ENCODE peak calls at places on chromosomes 6 and 20, in seven cellular contexts. One of them, this sample, is unnamed.

GRCh38 chr6:29757282-29757681 is 34.0 kb downstream of the HLA-F start:
- DNase-seq in B cell: no peak
- DNase-seq in skeletal muscle cell: no peak
- DNase-seq in NCI-H1092: no peak
- DNase-seq in stimulated activated naive CD8-positive, alpha-beta T cell treated with anti-CD3 and anti-CD28 coated beads, Interleukin-15, Interleukin-2, amounts not matched to agents 100 U/mL and 50 U/mL, for 24 hours: no peak
- DNase-seq in ecto neural progenitor cell: no peak
- DNase-seq in AG04450: no peak
- DNase-seq in this sample: no peak

GRCh38 chr20:43681991-43682410 is 15.1 kb downstream of the MYBL2 start:
- DNase-seq in B cell: peak; percentile 93
- DNase-seq in skeletal muscle cell: no peak
- DNase-seq in NCI-H1092: no peak
- DNase-seq in stimulated activated naive CD8-positive, alpha-beta T cell treated with anti-CD3 and anti-CD28 coated beads, Interleukin-15, Interleukin-2, amounts not matched to agents 100 U/mL and 50 U/mL, for 24 hours: peak; percentile 23
- DNase-seq in ecto neural progenitor cell: no peak
- DNase-seq in AG04450: no peak
- DNase-seq in this sample: no peak

GRCh38 chr6:99746261-99746895 is 139.7 kb downstream of the PRDM13 start:
- DNase-seq in B cell: peak; percentile 54
- DNase-seq in skeletal muscle cell: peak; percentile 26
- DNase-seq in NCI-H1092: peak; percentile 41
- DNase-seq in stimulated activated naive CD8-positive, alpha-beta T cell treated with anti-CD3 and anti-CD28 coated beads, Interleukin-15, Interleukin-2, amounts not matched to agents 100 U/mL and 50 U/mL, for 24 hours: peak; percentile 42
- DNase-seq in ecto neural progenitor cell: no peak
- DNase-seq in AG04450: peak; percentile 56
- DNase-seq in this sample: peak; percentile 56

GRCh38 chr6:110020888-110021287 is 42.8 kb downstream of the GPR6 start:
- DNase-seq in B cell: peak; percentile 40
- DNase-seq in skeletal muscle cell: no peak
- DNase-seq in NCI-H1092: no peak
- DNase-seq in stimulated activated naive CD8-positive, alpha-beta T cell treated with anti-CD3 and anti-CD28 coated beads, Interleukin-15, Interleukin-2, amounts not matched to agents 100 U/mL and 50 U/mL, for 24 hours: no peak
- DNase-seq in ecto neural progenitor cell: no peak
- DNase-seq in AG04450: no peak
- DNase-seq in this sample: no peak

GRCh38 chr6:37774028-37774680 is 45.4 kb upstream of the ZFAND3 start:
- DNase-seq in B cell: no peak
- DNase-seq in skeletal muscle cell: no peak
- DNase-seq in NCI-H1092: no peak
- DNase-seq in stimulated activated naive CD8-positive, alpha-beta T cell treated with anti-CD3 and anti-CD28 coated beads, Interleukin-15, Interleukin-2, amounts not matched to agents 100 U/mL and 50 U/mL, for 24 hours: no peak
- DNase-seq in ecto neural progenitor cell: no peak
- DNase-seq in AG04450: no peak
- DNase-seq in this sample: no peak

GRCh38 chr6:27726620-27727023 is 185.6 kb downstream of the OR2B2 start:
- DNase-seq in B cell: no peak
- DNase-seq in skeletal muscle cell: no peak
- DNase-seq in NCI-H1092: no peak
- DNase-seq in stimulated activated naive CD8-positive, alpha-beta T cell treated with anti-CD3 and anti-CD28 coated beads, Interleukin-15, Interleukin-2, amounts not matched to agents 100 U/mL and 50 U/mL, for 24 hours: peak; percentile 33
- DNase-seq in ecto neural progenitor cell: no peak
- DNase-seq in AG04450: no peak
- DNase-seq in this sample: peak; percentile 25

GRCh38 chr6:7787137-7787575 is 61.3 kb downstream of the BMP6 start:
- DNase-seq in B cell: no peak
- DNase-seq in skeletal muscle cell: peak; percentile 77
- DNase-seq in NCI-H1092: no peak
- DNase-seq in stimulated activated naive CD8-positive, alpha-beta T cell treated with anti-CD3 and anti-CD28 coated beads, Interleukin-15, Interleukin-2, amounts not matched to agents 100 U/mL and 50 U/mL, for 24 hours: no peak
- DNase-seq in ecto neural progenitor cell: no peak
- DNase-seq in AG04450: peak; percentile 26
- DNase-seq in this sample: no peak

GRCh38 chr6:68633654-68634502 is 1.2 kb upstream of the ADGRB3 start:
- DNase-seq in B cell: no peak
- DNase-seq in skeletal muscle cell: no peak
- DNase-seq in NCI-H1092: no peak
- DNase-seq in stimulated activated naive CD8-positive, alpha-beta T cell treated with anti-CD3 and anti-CD28 coated beads, Interleukin-15, Interleukin-2, amounts not matched to agents 100 U/mL and 50 U/mL, for 24 hours: no peak
- DNase-seq in ecto neural progenitor cell: no peak
- DNase-seq in AG04450: no peak
- DNase-seq in this sample: no peak

GRCh38 chr20:35731469-35731788 is 10.6 kb downstream of the RBM39 start:
- DNase-seq in B cell: no peak
- DNase-seq in skeletal muscle cell: no peak
- DNase-seq in NCI-H1092: no peak
- DNase-seq in stimulated activated naive CD8-positive, alpha-beta T cell treated with anti-CD3 and anti-CD28 coated beads, Interleukin-15, Interleukin-2, amounts not matched to agents 100 U/mL and 50 U/mL, for 24 hours: no peak
- DNase-seq in ecto neural progenitor cell: no peak
- DNase-seq in AG04450: no peak
- DNase-seq in this sample: no peak

GRCh38 chr6:167311286-167311685 is 13.6 kb upstream of the TTLL2 start:
- DNase-seq in B cell: no peak
- DNase-seq in skeletal muscle cell: no peak
- DNase-seq in NCI-H1092: no peak
- DNase-seq in stimulated activated naive CD8-positive, alpha-beta T cell treated with anti-CD3 and anti-CD28 coated beads, Interleukin-15, Interleukin-2, amounts not matched to agents 100 U/mL and 50 U/mL, for 24 hours: no peak
- DNase-seq in ecto neural progenitor cell: no peak
- DNase-seq in AG04450: no peak
- DNase-seq in this sample: no peak

GRCh38 chr6:112037783-112038216 is 16.1 kb upstream of the CCN6 start:
- DNase-seq in B cell: no peak
- DNase-seq in skeletal muscle cell: peak; percentile 90
- DNase-seq in NCI-H1092: no peak
- DNase-seq in stimulated activated naive CD8-positive, alpha-beta T cell treated with anti-CD3 and anti-CD28 coated beads, Interleukin-15, Interleukin-2, amounts not matched to agents 100 U/mL and 50 U/mL, for 24 hours: peak; percentile 54
- DNase-seq in ecto neural progenitor cell: no peak
- DNase-seq in AG04450: peak; percentile 57
- DNase-seq in this sample: no peak

GRCh38 chr6:20706293-20707165 is 172.3 kb downstream of the CDKAL1 start:
- DNase-seq in B cell: no peak
- DNase-seq in skeletal muscle cell: peak; percentile 48
- DNase-seq in NCI-H1092: peak; percentile 45
- DNase-seq in stimulated activated naive CD8-positive, alpha-beta T cell treated with anti-CD3 and anti-CD28 coated beads, Interleukin-15, Interleukin-2, amounts not matched to agents 100 U/mL and 50 U/mL, for 24 hours: no peak
- DNase-seq in ecto neural progenitor cell: no peak
- DNase-seq in AG04450: peak; percentile 30
- DNase-seq in this sample: no peak

GRCh38 chr20:675453-676314 is at the start of gene SCRT2:
- DNase-seq in B cell: no peak
- DNase-seq in skeletal muscle cell: peak; percentile 25
- DNase-seq in NCI-H1092: no peak
- DNase-seq in stimulated activated naive CD8-positive, alpha-beta T cell treated with anti-CD3 and anti-CD28 coated beads, Interleukin-15, Interleukin-2, amounts not matched to agents 100 U/mL and 50 U/mL, for 24 hours: peak; percentile 75
- DNase-seq in ecto neural progenitor cell: peak; percentile 94
- DNase-seq in AG04450: peak; percentile 13
- DNase-seq in this sample: no peak

GRCh38 chr6:161169690-161170089 is 104.2 kb downstream of the AGPAT4 start:
- DNase-seq in B cell: no peak
- DNase-seq in skeletal muscle cell: peak; percentile 80
- DNase-seq in NCI-H1092: peak; percentile 44
- DNase-seq in stimulated activated naive CD8-positive, alpha-beta T cell treated with anti-CD3 and anti-CD28 coated beads, Interleukin-15, Interleukin-2, amounts not matched to agents 100 U/mL and 50 U/mL, for 24 hours: no peak
- DNase-seq in ecto neural progenitor cell: no peak
- DNase-seq in AG04450: no peak
- DNase-seq in this sample: no peak

GRCh38 chr20:31738729-31739549 is at the start of gene TPX2:
- DNase-seq in B cell: peak; percentile 86
- DNase-seq in skeletal muscle cell: peak; percentile 85
- DNase-seq in NCI-H1092: peak; percentile 97
- DNase-seq in stimulated activated naive CD8-positive, alpha-beta T cell treated with anti-CD3 and anti-CD28 coated beads, Interleukin-15, Interleukin-2, amounts not matched to agents 100 U/mL and 50 U/mL, for 24 hours: peak; percentile 88
- DNase-seq in ecto neural progenitor cell: peak; percentile 97
- DNase-seq in AG04450: peak; percentile 86
- DNase-seq in this sample: peak; percentile 94

GRCh38 chr6:69019832-69020231 is 384.8 kb downstream of the ADGRB3 start:
- DNase-seq in B cell: no peak
- DNase-seq in skeletal muscle cell: peak; percentile 17
- DNase-seq in NCI-H1092: no peak
- DNase-seq in stimulated activated naive CD8-positive, alpha-beta T cell treated with anti-CD3 and anti-CD28 coated beads, Interleukin-15, Interleukin-2, amounts not matched to agents 100 U/mL and 50 U/mL, for 24 hours: no peak
- DNase-seq in ecto neural progenitor cell: no peak
- DNase-seq in AG04450: no peak
- DNase-seq in this sample: no peak

GRCh38 chr6:146857180-146857959 is 258.6 kb downstream of the ADGB start:
- DNase-seq in B cell: peak; percentile 71
- DNase-seq in skeletal muscle cell: peak; percentile 85
- DNase-seq in NCI-H1092: peak; percentile 59
- DNase-seq in stimulated activated naive CD8-positive, alpha-beta T cell treated with anti-CD3 and anti-CD28 coated beads, Interleukin-15, Interleukin-2, amounts not matched to agents 100 U/mL and 50 U/mL, for 24 hours: peak; percentile 84
- DNase-seq in ecto neural progenitor cell: peak; percentile 87
- DNase-seq in AG04450: peak; percentile 81
- DNase-seq in this sample: no peak

GRCh38 chr20:54295686-54296085 is 87.8 kb downstream of the PFDN4 start:
- DNase-seq in B cell: no peak
- DNase-seq in skeletal muscle cell: no peak
- DNase-seq in NCI-H1092: no peak
- DNase-seq in stimulated activated naive CD8-positive, alpha-beta T cell treated with anti-CD3 and anti-CD28 coated beads, Interleukin-15, Interleukin-2, amounts not matched to agents 100 U/mL and 50 U/mL, for 24 hours: no peak
- DNase-seq in ecto neural progenitor cell: no peak
- DNase-seq in AG04450: no peak
- DNase-seq in this sample: no peak

GRCh38 chr20:46879386-46879785 is 15.3 kb upstream of the EYA2 start:
- DNase-seq in B cell: no peak
- DNase-seq in skeletal muscle cell: no peak
- DNase-seq in NCI-H1092: no peak
- DNase-seq in stimulated activated naive CD8-positive, alpha-beta T cell treated with anti-CD3 and anti-CD28 coated beads, Interleukin-15, Interleukin-2, amounts not matched to agents 100 U/mL and 50 U/mL, for 24 hours: no peak
- DNase-seq in ecto neural progenitor cell: no peak
- DNase-seq in AG04450: no peak
- DNase-seq in this sample: no peak

GRCh38 chr20:20299904-20300303 is 68.0 kb upstream of the INSM1 start:
- DNase-seq in B cell: no peak
- DNase-seq in skeletal muscle cell: no peak
- DNase-seq in NCI-H1092: no peak
- DNase-seq in stimulated activated naive CD8-positive, alpha-beta T cell treated with anti-CD3 and anti-CD28 coated beads, Interleukin-15, Interleukin-2, amounts not matched to agents 100 U/mL and 50 U/mL, for 24 hours: no peak
- DNase-seq in ecto neural progenitor cell: no peak
- DNase-seq in AG04450: no peak
- DNase-seq in this sample: no peak

GRCh38 chr6:15504581-15505350 is 158.1 kb downstream of the DTNBP1 start:
- DNase-seq in B cell: no peak
- DNase-seq in skeletal muscle cell: peak; percentile 98
- DNase-seq in NCI-H1092: peak; percentile 30
- DNase-seq in stimulated activated naive CD8-positive, alpha-beta T cell treated with anti-CD3 and anti-CD28 coated beads, Interleukin-15, Interleukin-2, amounts not matched to agents 100 U/mL and 50 U/mL, for 24 hours: no peak
- DNase-seq in ecto neural progenitor cell: no peak
- DNase-seq in AG04450: peak; percentile 97
- DNase-seq in this sample: peak; percentile 76

GRCh38 chr6:31945507-31946369 is at the start of gene CFB:
- DNase-seq in B cell: no peak
- DNase-seq in skeletal muscle cell: no peak
- DNase-seq in NCI-H1092: no peak
- DNase-seq in stimulated activated naive CD8-positive, alpha-beta T cell treated with anti-CD3 and anti-CD28 coated beads, Interleukin-15, Interleukin-2, amounts not matched to agents 100 U/mL and 50 U/mL, for 24 hours: no peak
- DNase-seq in ecto neural progenitor cell: no peak
- DNase-seq in AG04450: peak; percentile 46
- DNase-seq in this sample: no peak

This sample was measured in LNCaP clone FGC.